ENCODE peak calls at places on chromosomes 13 and 19, in seven cellular contexts. E, J, I, L, X, Y and U are unnamed samples.
A peak's percentile ranks its signal among the peaks of the same experiment; 100 is the strongest.

GRCh38 chr13:36819811-36820140 is 754 bp downstream of the RFXAP start:
- DNase-seq in J (no peak), I (no peak), Y (no peak), E (peak; percentile 36), L (no peak), X (no peak), U (no peak)

GRCh38 chr19:934865-935422 is 9.1 kb downstream of the ARID3A start:
- DNase-seq in J (peak; percentile 86), X (peak; percentile 84), L (peak; percentile 95), Y (peak; percentile 85), I (peak; percentile 98), E (peak; percentile 49), U (peak; percentile 74)

GRCh38 chr19:2796659-2797266 is 11.5 kb downstream of the THOP1 start:
- DNase-seq in I (no peak), E (no peak), X (no peak), Y (no peak), J (no peak), L (peak; percentile 62), U (no peak)

GRCh38 chr13:60230593-60230992 is 66.9 kb upstream of the DIAPH3 start:
- DNase-seq in J (no peak), X (no peak), I (no peak), Y (no peak), L (no peak), E (peak; percentile 1), U (no peak)

GRCh38 chr13:94308808-94309207 is 170.7 kb downstream of the DCT start:
- DNase-seq in Y (no peak), L (no peak), E (no peak), X (no peak), I (no peak), J (no peak), U (no peak)

GRCh38 chr13:44301639-44302015 is 72.0 kb upstream of the SERP2 start:
- DNase-seq in E (no peak), I (no peak), X (no peak), Y (no peak), J (no peak), L (no peak), U (no peak)

GRCh38 chr13:71867101-71867814 is at the start of gene DACH1:
- DNase-seq in J (peak; percentile 71), I (peak; percentile 56), Y (peak; percentile 79), L (no peak), E (peak; percentile 20), X (peak; percentile 79), U (peak; percentile 41)

GRCh38 chr19:9584073-9584833 is at the start of gene ZNF121:
- DNase-seq in J (peak; percentile 88), X (peak; percentile 84), E (peak; percentile 73), Y (peak; percentile 91), I (peak; percentile 89), L (peak; percentile 94), U (peak; percentile 82)

GRCh38 chr13:100234006-100234405 is 145.1 kb downstream of the PCCA start:
- DNase-seq in I (no peak), E (no peak), L (no peak), Y (no peak), X (no peak), J (no peak), U (no peak)

GRCh38 chr13:29754486-29754806 is 96.0 kb downstream of the UBL3 start:
- DNase-seq in X (no peak), I (no peak), E (peak; percentile 61), J (no peak), L (no peak), Y (no peak), U (no peak)

GRCh38 chr19:10009269-10009665 is 1.0 kb downstream of the COL5A3 start:
- DNase-seq in X (peak; percentile 46), Y (no peak), I (no peak), E (peak; percentile 92), J (peak; percentile 59), L (peak; percentile 91), U (peak; percentile 79)

GRCh38 chr13:69423844-69424243 is 683.8 kb upstream of the ATXN8OS start:
- DNase-seq in X (no peak), L (no peak), E (no peak), Y (no peak), I (no peak), J (no peak), U (no peak)

GRCh38 chr13:43057653-43058317 is 34.4 kb downstream of the DNAJC15 start:
- DNase-seq in Y (no peak), X (no peak), J (no peak), E (no peak), I (no peak), L (no peak), U (no peak)

GRCh38 chr13:33275916-33276315 is 9.6 kb downstream of the STARD13 start:
- DNase-seq in Y (no peak), J (no peak), L (no peak), E (peak; percentile 76), X (no peak), I (no peak), U (no peak)

GRCh38 chr13:65504213-65504612 is 1725.9 kb downstream of the PCDH9 start:
- DNase-seq in I (no peak), E (no peak), L (no peak), Y (no peak), J (no peak), X (no peak), U (no peak)

GRCh38 chr13:34162545-34162936 is 344.6 kb downstream of the RFC3 start:
- DNase-seq in I (no peak), Y (no peak), L (no peak), E (peak; percentile 34), X (no peak), J (no peak), U (no peak)

GRCh38 chr19:31406106-31406505 is 56.9 kb upstream of the TSHZ3 start:
- DNase-seq in J (no peak), E (no peak), I (no peak), Y (no peak), X (no peak), L (no peak), U (no peak)

GRCh38 chr19:50418186-50419021 is at the start of gene SPIB:
- DNase-seq in J (no peak), Y (no peak), E (no peak), I (no peak), L (peak; percentile 77), X (no peak), U (no peak)
- TF ChIP-seq POLR2A in J (peak; percentile 38), Y (no peak), E (no peak), I (no peak), L (no peak), X (no peak), U (no peak)

DNA sequence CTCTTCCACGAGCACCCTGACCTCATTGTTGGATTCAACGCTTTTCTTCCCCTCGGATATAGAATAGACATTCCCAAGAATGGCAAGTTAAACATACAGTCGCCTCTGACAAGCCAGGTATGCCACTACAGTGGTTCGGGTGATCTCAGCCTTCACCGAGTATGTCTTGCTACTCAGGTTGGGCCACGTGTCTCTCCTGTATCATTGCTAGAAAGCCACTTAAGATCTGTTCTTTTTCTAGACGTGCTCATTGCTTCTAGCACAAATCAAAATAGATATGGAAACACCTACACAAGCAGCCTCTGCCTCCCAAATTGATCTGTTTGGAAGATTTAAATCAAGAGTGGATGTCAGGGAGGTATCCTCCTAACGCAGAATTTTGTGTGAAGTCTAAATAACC is 2.3 kb downstream of the SIN3B start:
- DNase-seq in J (no peak), I (no peak), X (no peak), L (no peak), Y (no peak), E (no peak), U (no peak)
- H3K36me3 ChIP-seq in J (no peaks in the 10 kb centered on the region), I (no peaks in the 10 kb centered on the region), X (peaks cover 48% of the 10 kb centered on the region), L (peaks cover 46% of the 10 kb centered on the region), Y (no peaks in the 10 kb centered on the region), E (peaks cover 36% of the 10 kb centered on the region), U (no peaks in the 10 kb centered on the region)

DNA sequence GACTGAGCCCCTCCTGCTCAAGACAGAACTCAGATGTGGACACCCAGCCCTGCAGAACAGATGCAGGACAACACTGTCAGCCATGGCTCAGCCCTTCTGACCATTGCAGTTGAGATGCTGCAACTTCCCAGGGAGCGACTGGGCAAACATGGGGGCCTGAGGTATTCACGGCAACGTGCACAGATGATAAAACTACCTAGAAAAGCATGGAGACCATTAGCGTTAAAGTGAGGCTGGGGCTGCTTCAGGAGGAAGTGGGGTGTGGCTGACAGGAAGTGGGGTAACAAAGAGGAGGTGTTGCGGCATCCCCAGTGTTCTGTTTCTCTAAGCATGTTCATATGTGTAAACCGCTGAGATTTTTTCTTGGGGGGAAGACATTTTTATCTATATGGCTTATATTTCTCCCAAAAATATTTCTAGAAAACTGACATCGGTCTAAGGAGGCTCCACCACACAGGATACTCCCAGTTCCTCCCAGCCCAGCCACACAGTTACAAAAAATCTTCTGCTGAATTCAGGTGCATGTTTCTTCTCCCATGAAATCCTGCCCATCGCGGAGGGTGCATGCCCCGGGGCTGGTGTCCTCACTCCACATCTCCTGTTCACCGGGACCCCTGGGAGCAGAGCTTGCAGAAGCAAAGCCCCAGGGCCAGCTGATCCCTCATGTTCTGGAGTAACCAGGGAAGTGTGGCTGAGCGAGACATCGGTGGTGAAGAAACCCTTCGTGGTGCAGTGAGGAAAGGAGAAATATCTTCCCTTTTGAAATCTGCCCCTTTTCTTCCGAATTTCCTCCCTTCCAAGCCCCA is 1.1 kb upstream of the SIGLEC9 start:
- DNase-seq in I (peak; percentile 62), Y (no peak), J (peak; percentile 26), L (no peak), X (no peak), E (no peak), U (no peak)
- H3K27me3 ChIP-seq in I (no peaks in the 10 kb centered on the region), Y (no peaks in the 10 kb centered on the region), J (peaks cover 5% of the 10 kb centered on the region), L (no peaks in the 10 kb centered on the region), X (no peaks in the 10 kb centered on the region), E (no peaks in the 10 kb centered on the region), U (no peaks in the 10 kb centered on the region)

GRCh38 chr19:37306383-37306963 is 64.4 kb upstream of the ZNF527 start:
- DNase-seq in L (peak; percentile 69), X (no peak), Y (no peak), I (no peak), J (no peak), E (no peak), U (no peak)

GRCh38 chr19:37309834-37310575 is 60.9 kb upstream of the ZNF527 start:
- DNase-seq in L (no peak), Y (no peak), I (no peak), J (no peak), X (no peak), E (no peak), U (no peak)

GRCh38 chr19:37303591-37304171 is 67.2 kb upstream of the ZNF527 start:
- DNase-seq in L (peak; percentile 47), X (no peak), J (no peak), I (no peak), E (no peak), Y (no peak), U (no peak)

GRCh38 chr19:37304884-37305255 is 66.0 kb upstream of the ZNF527 start:
- DNase-seq in X (no peak), L (peak; percentile 47), J (no peak), I (no peak), Y (no peak), E (no peak), U (no peak)

DNA sequence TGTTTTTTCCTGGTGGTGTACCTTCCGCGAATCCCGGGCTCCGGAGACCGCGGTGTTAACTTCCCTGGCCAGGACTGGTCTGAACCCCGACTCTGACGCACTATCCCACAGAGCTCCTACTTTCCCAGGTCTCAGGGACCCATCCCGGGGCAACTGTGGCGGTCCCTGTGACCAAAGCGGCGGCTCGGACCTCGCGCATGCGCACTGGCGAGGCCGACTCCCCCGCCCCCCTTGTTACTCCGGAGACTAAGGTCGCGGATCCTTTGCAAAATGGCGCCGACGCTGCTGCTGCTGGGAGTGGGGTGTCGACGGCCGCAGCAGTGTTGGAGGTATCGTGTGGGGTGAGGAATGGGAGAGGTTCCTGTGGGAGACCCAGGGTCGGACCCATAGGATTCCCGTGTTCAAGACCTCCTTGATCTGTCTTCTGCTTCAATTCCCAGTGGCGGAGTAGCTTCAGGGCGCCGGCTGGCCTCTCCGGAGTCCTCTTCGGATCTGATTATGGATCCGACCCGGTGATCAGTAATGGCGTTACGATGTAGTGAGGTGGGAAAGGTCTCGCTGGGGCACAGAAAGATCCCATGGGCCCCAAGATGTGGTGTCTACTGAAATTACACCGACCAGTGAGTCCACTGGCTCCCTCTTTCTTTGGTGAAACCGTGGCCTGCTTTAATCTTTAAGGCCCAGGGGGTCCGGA is 66.6 kb upstream of the ZNF527 start:
- DNase-seq in I (no peak), X (peak; percentile 49), J (peak; percentile 35), L (peak; percentile 91), Y (no peak), E (no peak), U (peak; percentile 45)
- TF ChIP-seq POLR2A in I (no peak), X (no peak), J (no peak), L (no peak), Y (no peak), E (no peak), U (no peak)